ENCODE peak calls at places on chromosome 22, in eight cellular contexts. One of them, this sample, is unnamed.

GRCh38 chr22:20803696-20804324 is 29.9 kb downstream of the SERPIND1 start:
- DNase-seq in GM12864: no peak
- DNase-seq in left ventricle myocardium inferior: no peak
- DNase-seq in fibroblast of mammary gland: peak; percentile 41
- DNase-seq in BJ: no peak
- DNase-seq in WTC11: peak; percentile 71
- DNase-seq in upper lobe of right lung: no peak
- DNase-seq in spleen: peak; percentile 76
- DNase-seq in this sample: peak; percentile 36

GRCh38 chr22:39530692-39531331 is 1.7 kb downstream of the RPS19BP1 start:
- DNase-seq in left ventricle myocardium inferior: no peak
- DNase-seq in BJ: no peak
- DNase-seq in WTC11: no peak
- DNase-seq in fibroblast of mammary gland: peak; percentile 56
- DNase-seq in spleen: no peak
- DNase-seq in GM12864: no peak
- DNase-seq in upper lobe of right lung: no peak
- DNase-seq in this sample: peak; percentile 17

GRCh38 chr22:35987487-35987886 is 41.1 kb downstream of the RBFOX2 start:
- DNase-seq in WTC11: no peak
- DNase-seq in spleen: no peak
- DNase-seq in upper lobe of right lung: no peak
- DNase-seq in GM12864: no peak
- DNase-seq in BJ: no peak
- DNase-seq in left ventricle myocardium inferior: no peak
- DNase-seq in fibroblast of mammary gland: peak; percentile 85
- DNase-seq in this sample: no peak

GRCh38 chr22:40043793-40044101 is 49.0 kb downstream of the FAM83F start:
- DNase-seq in upper lobe of right lung: no peak
- DNase-seq in GM12864: no peak
- DNase-seq in fibroblast of mammary gland: no peak
- DNase-seq in BJ: no peak
- DNase-seq in WTC11: no peak
- DNase-seq in spleen: no peak
- DNase-seq in left ventricle myocardium inferior: no peak
- DNase-seq in this sample: no peak

GRCh38 chr22:39723899-39724351 is 153.4 kb downstream of the CACNA1I start:
- DNase-seq in GM12864: no peak
- DNase-seq in left ventricle myocardium inferior: no peak
- DNase-seq in WTC11: no peak
- DNase-seq in BJ: no peak
- DNase-seq in upper lobe of right lung: peak; percentile 36
- DNase-seq in fibroblast of mammary gland: peak; percentile 32
- DNase-seq in spleen: no peak
- DNase-seq in this sample: no peak

GRCh38 chr22:50185384-50186087 is at the start of gene TRABD:
- DNase-seq in GM12864: peak; percentile 56
- DNase-seq in fibroblast of mammary gland: peak; percentile 78
- DNase-seq in spleen: peak; percentile 96
- DNase-seq in WTC11: peak; percentile 84
- DNase-seq in upper lobe of right lung: peak; percentile 95
- DNase-seq in BJ: no peak
- DNase-seq in left ventricle myocardium inferior: peak; percentile 90
- DNase-seq in this sample: peak; percentile 75

GRCh38 chr22:48968201-48968959 is 859.3 kb downstream of the BRD1 start:
- DNase-seq in BJ: no peak
- DNase-seq in WTC11: peak; percentile 75
- DNase-seq in spleen: peak; percentile 51
- DNase-seq in GM12864: no peak
- DNase-seq in upper lobe of right lung: peak; percentile 56
- DNase-seq in left ventricle myocardium inferior: peak; percentile 5
- DNase-seq in fibroblast of mammary gland: no peak
- DNase-seq in this sample: no peak

GRCh38 chr22:40235418-40235817 is 57.7 kb downstream of the TNRC6B start:
- DNase-seq in WTC11: no peak
- DNase-seq in left ventricle myocardium inferior: no peak
- DNase-seq in fibroblast of mammary gland: no peak
- DNase-seq in GM12864: no peak
- DNase-seq in spleen: no peak
- DNase-seq in BJ: no peak
- DNase-seq in upper lobe of right lung: no peak
- DNase-seq in this sample: no peak

GRCh38 chr22:25509391-25509791 is 55.1 kb upstream of the GRK3 start:
- DNase-seq in fibroblast of mammary gland: peak; percentile 27
- DNase-seq in upper lobe of right lung: no peak
- DNase-seq in left ventricle myocardium inferior: no peak
- DNase-seq in spleen: no peak
- DNase-seq in BJ: no peak
- DNase-seq in GM12864: no peak
- DNase-seq in WTC11: no peak
- DNase-seq in this sample: no peak

GRCh38 chr22:44130076-44130711 is 50.5 kb upstream of the PARVG start:
- DNase-seq in WTC11: no peak
- DNase-seq in BJ: no peak
- DNase-seq in upper lobe of right lung: peak; percentile 40
- DNase-seq in fibroblast of mammary gland: peak; percentile 7
- DNase-seq in left ventricle myocardium inferior: no peak
- DNase-seq in spleen: peak; percentile 18
- DNase-seq in GM12864: no peak
- DNase-seq in this sample: no peak

GRCh38 chr22:18044548-18045271 is 20.3 kb upstream of the MICAL3 start:
- DNase-seq in spleen: peak; percentile 76
- DNase-seq in BJ: no peak
- DNase-seq in upper lobe of right lung: peak; percentile 61
- DNase-seq in left ventricle myocardium inferior: peak; percentile 80
- DNase-seq in WTC11: no peak
- DNase-seq in fibroblast of mammary gland: peak; percentile 78
- DNase-seq in GM12864: no peak
- DNase-seq in this sample: no peak

GRCh38 chr22:41340357-41340756 is 39.0 kb downstream of the ZC3H7B start:
- DNase-seq in fibroblast of mammary gland: no peak
- DNase-seq in WTC11: no peak
- DNase-seq in GM12864: no peak
- DNase-seq in BJ: no peak
- DNase-seq in left ventricle myocardium inferior: no peak
- DNase-seq in spleen: no peak
- DNase-seq in upper lobe of right lung: no peak
- DNase-seq in this sample: no peak

DNA sequence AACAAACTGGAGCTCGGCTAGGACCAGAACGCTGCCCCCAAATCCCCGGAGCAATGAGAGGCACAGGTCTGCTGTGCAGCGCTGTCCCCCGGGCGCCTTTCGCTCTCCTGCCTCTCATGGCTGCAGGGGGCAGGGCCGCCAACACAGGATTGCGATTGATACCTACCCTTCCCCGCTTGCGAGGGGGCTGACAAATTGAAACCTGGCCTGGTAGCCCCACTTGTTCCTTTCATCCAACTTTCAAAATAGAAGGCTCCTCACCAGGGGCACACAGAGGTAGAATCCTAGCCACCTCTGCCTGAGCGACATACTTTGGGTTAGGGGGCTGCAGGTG is 642 bp upstream of the CASTOR1 start:
- DNase-seq in WTC11: no peak
- DNase-seq in upper lobe of right lung: no peak
- DNase-seq in GM12864: no peak
- DNase-seq in BJ: no peak
- DNase-seq in spleen: no peak
- DNase-seq in fibroblast of mammary gland: no peak
- DNase-seq in left ventricle myocardium inferior: no peak
- DNase-seq in this sample: no peak
- TF ChIP-seq CTCF in WTC11: no peak
- TF ChIP-seq CTCF in upper lobe of right lung: no peak
- TF ChIP-seq CTCF in GM12864: no peak
- TF ChIP-seq CTCF in BJ: no peak
- TF ChIP-seq CTCF in spleen: no peak
- TF ChIP-seq CTCF in fibroblast of mammary gland: no peak
- TF ChIP-seq CTCF in left ventricle myocardium inferior: no peak
- TF ChIP-seq CTCF in this sample: no peak

DNA sequence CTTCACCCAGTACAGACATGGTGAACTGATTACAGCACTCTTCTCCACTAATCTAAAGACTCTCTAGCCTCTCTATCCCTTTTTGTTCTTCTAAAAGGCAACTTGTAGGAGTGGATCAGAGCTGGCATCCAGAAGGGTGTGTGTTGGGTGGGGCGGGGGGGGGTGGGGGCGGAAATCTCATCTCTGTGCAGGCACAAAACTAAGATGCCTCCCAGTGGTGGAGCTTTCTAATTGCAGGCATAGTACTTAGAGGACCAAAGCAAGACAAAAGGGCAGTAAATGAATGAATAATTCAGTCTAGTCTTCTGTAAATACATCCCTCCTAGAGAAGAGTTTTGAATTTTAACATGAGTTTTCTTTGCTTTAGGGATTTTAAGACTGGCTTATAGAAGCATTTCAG is 11.4 kb upstream of the EMID1 start:
- DNase-seq in spleen: no peak
- DNase-seq in GM12864: no peak
- DNase-seq in BJ: no peak
- DNase-seq in upper lobe of right lung: no peak
- DNase-seq in left ventricle myocardium inferior: no peak
- DNase-seq in fibroblast of mammary gland: no peak
- DNase-seq in WTC11: no peak
- DNase-seq in this sample: no peak
- TF ChIP-seq CTCF in spleen: no peak
- TF ChIP-seq CTCF in GM12864: peak; percentile 16
- TF ChIP-seq CTCF in BJ: no peak
- TF ChIP-seq CTCF in upper lobe of right lung: no peak
- TF ChIP-seq CTCF in left ventricle myocardium inferior: no peak
- TF ChIP-seq CTCF in fibroblast of mammary gland: no peak
- TF ChIP-seq CTCF in WTC11: no peak
- TF ChIP-seq CTCF in this sample: peak; percentile 48

GRCh38 chr22:45508814-45509213 is 6.1 kb downstream of the FBLN1 start:
- DNase-seq in spleen: no peak
- DNase-seq in upper lobe of right lung: no peak
- DNase-seq in WTC11: no peak
- DNase-seq in fibroblast of mammary gland: no peak
- DNase-seq in BJ: no peak
- DNase-seq in left ventricle myocardium inferior: no peak
- DNase-seq in GM12864: no peak
- DNase-seq in this sample: no peak
- TF ChIP-seq CTCF in spleen: no peak
- TF ChIP-seq CTCF in upper lobe of right lung: no peak
- TF ChIP-seq CTCF in WTC11: no peak
- TF ChIP-seq CTCF in fibroblast of mammary gland: no peak
- TF ChIP-seq CTCF in BJ: no peak
- TF ChIP-seq CTCF in left ventricle myocardium inferior: no peak
- TF ChIP-seq CTCF in GM12864: no peak
- TF ChIP-seq CTCF in this sample: no peak

DNA sequence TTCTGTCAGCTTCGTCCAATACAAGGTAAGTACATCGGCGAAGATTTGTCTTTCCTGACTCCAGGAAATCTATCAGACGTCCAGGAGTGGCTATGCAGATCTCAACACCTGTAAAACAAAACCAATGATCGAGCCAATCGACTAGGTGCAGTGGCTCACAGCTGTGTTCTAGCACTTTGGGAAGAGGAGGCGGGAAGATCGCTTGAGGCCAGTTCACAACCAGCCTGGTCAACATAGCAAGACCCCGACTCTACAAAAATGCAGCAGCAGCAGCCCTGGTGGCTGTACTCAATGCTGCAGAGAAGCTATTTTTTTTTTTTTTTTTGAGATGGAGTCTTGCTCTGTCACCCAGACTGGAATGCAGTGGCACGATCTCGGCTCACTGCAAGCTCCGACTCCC is 11.2 kb downstream of the DDX17 start:
- DNase-seq in spleen: no peak
- DNase-seq in upper lobe of right lung: no peak
- DNase-seq in WTC11: no peak
- DNase-seq in left ventricle myocardium inferior: no peak
- DNase-seq in fibroblast of mammary gland: no peak
- DNase-seq in BJ: no peak
- DNase-seq in GM12864: no peak
- DNase-seq in this sample: no peak
- TF ChIP-seq CTCF in spleen: no peak
- TF ChIP-seq CTCF in upper lobe of right lung: no peak
- TF ChIP-seq CTCF in WTC11: no peak
- TF ChIP-seq CTCF in left ventricle myocardium inferior: no peak
- TF ChIP-seq CTCF in fibroblast of mammary gland: no peak
- TF ChIP-seq CTCF in BJ: no peak
- TF ChIP-seq CTCF in GM12864: no peak
- TF ChIP-seq CTCF in this sample: peak; percentile 35

GRCh38 chr22:28772633-28773460 is at the start of gene CCDC117:
- DNase-seq in BJ: peak; percentile 75
- DNase-seq in left ventricle myocardium inferior: peak; percentile 97
- DNase-seq in upper lobe of right lung: peak; percentile 98
- DNase-seq in WTC11: peak; percentile 94
- DNase-seq in GM12864: peak; percentile 95
- DNase-seq in spleen: peak; percentile 98
- DNase-seq in fibroblast of mammary gland: peak; percentile 94
- DNase-seq in this sample: peak; percentile 89
- TF ChIP-seq CTCF in BJ: peak; percentile 21
- TF ChIP-seq CTCF in left ventricle myocardium inferior: peak; percentile 38
- TF ChIP-seq CTCF in upper lobe of right lung: peak; percentile 22
- TF ChIP-seq CTCF in WTC11: no peak
- TF ChIP-seq CTCF in GM12864: peak; percentile 35
- TF ChIP-seq CTCF in spleen: peak; percentile 39
- TF ChIP-seq CTCF in fibroblast of mammary gland: no peak
- TF ChIP-seq CTCF in this sample: peak; percentile 53

GRCh38 chr22:46845281-46846153 is 83.1 kb downstream of the TBC1D22A start:
- DNase-seq in WTC11: no peak
- DNase-seq in fibroblast of mammary gland: peak; percentile 68
- DNase-seq in BJ: no peak
- DNase-seq in GM12864: no peak
- DNase-seq in spleen: no peak
- DNase-seq in left ventricle myocardium inferior: no peak
- DNase-seq in upper lobe of right lung: no peak
- DNase-seq in this sample: no peak
- TF ChIP-seq CTCF in WTC11: no peak
- TF ChIP-seq CTCF in fibroblast of mammary gland: peak; percentile 61
- TF ChIP-seq CTCF in BJ: peak; percentile 41
- TF ChIP-seq CTCF in GM12864: no peak
- TF ChIP-seq CTCF in spleen: peak; percentile 35
- TF ChIP-seq CTCF in left ventricle myocardium inferior: peak; percentile 59
- TF ChIP-seq CTCF in upper lobe of right lung: peak; percentile 43
- TF ChIP-seq CTCF in this sample: peak; percentile 65